ENCODE peak calls at places on chromosomes 2 and 18, in eight cellular contexts. Q is GM12878, Z is tibial nerve, W is neural progenitor cell, E is retinal pigment epithelial cell, T is AG09309, V is choroid plexus epithelial cell, U is uterus. M is an unnamed sample.

GRCh38 chr18:62413189-62413588 is 88.1 kb downstream of the TNFRSF11A start:
- DNase-seq in Q (no peak), U (no peak), Z (no peak), T (no peak), E (no peak), V (no peak), W (no peak), M (no peak)

GRCh38 chr18:13520306-13520705 is 206.1 kb downstream of the FAM210A start:
- DNase-seq in U (no peak), T (no peak), W (no peak), V (no peak), Q (no peak), Z (no peak), E (no peak), M (no peak)

GRCh38 chr2:134917958-134918517 is 584 bp upstream of the CCNT2 start:
- DNase-seq in Z (peak; percentile 77), U (no peak), W (no peak), V (no peak), T (no peak), Q (peak; percentile 80), E (no peak), M (no peak)

GRCh38 chr2:188293601-188294482 is 2.2 kb downstream of the GULP1 start:
- DNase-seq in V (peak; percentile 59), E (no peak), T (no peak), W (peak; percentile 29), U (peak; percentile 85), Q (no peak), Z (peak; percentile 53), M (peak; percentile 77)

GRCh38 chr2:39913648-39914456 is 134.8 kb upstream of the THUMPD2 start:
- DNase-seq in Q (peak; percentile 7), E (peak; percentile 62), T (peak; percentile 67), V (peak; percentile 85), Z (no peak), U (no peak), W (peak; percentile 62), M (no peak)

GRCh38 chr2:161586517-161587167 is 37.6 kb upstream of the SLC4A10 start:
- DNase-seq in Z (no peak), Q (no peak), V (peak; percentile 52), U (no peak), E (no peak), T (peak; percentile 1), W (peak; percentile 29), M (no peak)

GRCh38 chr2:161373939-161374338 is 42.2 kb upstream of the TBR1 start:
- DNase-seq in E (peak; percentile 42), U (no peak), Q (no peak), V (peak; percentile 45), T (peak; percentile 5), Z (no peak), W (no peak), M (no peak)

GRCh38 chr2:63050916-63051794 is 525 bp downstream of the OTX1 start:
- DNase-seq in U (no peak), V (no peak), Q (no peak), Z (no peak), T (no peak), W (peak; percentile 56), E (no peak), M (no peak)

GRCh38 chr18:58668897-58669296 is 2.4 kb upstream of the MALT1 start:
- DNase-seq in U (no peak), V (peak; percentile 44), T (no peak), W (no peak), E (no peak), Q (no peak), Z (no peak), M (no peak)

GRCh38 chr2:19228720-19229119 is 129.7 kb downstream of the OSR1 start:
- DNase-seq in Q (no peak), E (no peak), V (no peak), U (no peak), Z (no peak), W (peak; percentile 83), T (no peak), M (no peak)

GRCh38 chr18:54004828-54005227 is 219.6 kb downstream of the MBD2 start:
- DNase-seq in W (no peak), V (peak; percentile 73), Z (no peak), Q (no peak), U (no peak), E (no peak), T (no peak), M (no peak)

GRCh38 chr2:168749264-168749663 is 53.2 kb upstream of the NOSTRIN start:
- DNase-seq in Z (no peak), V (no peak), E (no peak), W (no peak), Q (no peak), U (no peak), T (no peak), M (no peak)

GRCh38 chr2:224143521-224143920 is 104.4 kb upstream of the SERPINE2 start:
- DNase-seq in U (no peak), Q (no peak), Z (no peak), T (no peak), E (no peak), W (no peak), V (no peak), M (no peak)

GRCh38 chr2:224141304-224141703 is 102.2 kb upstream of the SERPINE2 start:
- DNase-seq in T (no peak), E (no peak), W (no peak), Q (no peak), Z (no peak), U (no peak), V (no peak), M (no peak)

GRCh38 chr2:224146356-224147160 is 107.5 kb upstream of the SERPINE2 start:
- DNase-seq in Q (no peak), W (no peak), U (no peak), Z (no peak), V (no peak), E (no peak), T (no peak), M (no peak)

GRCh38 chr2:224145751-224146355 is 106.8 kb upstream of the SERPINE2 start:
- DNase-seq in Q (no peak), Z (no peak), V (peak; percentile 94), E (no peak), T (peak; percentile 65), U (peak; percentile 17), W (no peak), M (no peak)

GRCh38 chr2:224142397-224143312 is 103.6 kb upstream of the SERPINE2 start:
- DNase-seq in V (peak; percentile 55), U (no peak), W (no peak), Q (no peak), E (no peak), T (peak; percentile 72), Z (no peak), M (no peak)
- TF ChIP-seq CTCF in V (no peak), U (no peak), W (no peak), Q (no peak), E (no peak), T (no peak), Z (no peak), M (no peak)

GRCh38 chr2:26458365-26459042 is 19.4 kb downstream of the OTOF start:
- DNase-seq in Z (no peak), U (no peak), E (no peak), W (no peak), V (no peak), Q (no peak), T (no peak), M (no peak)
- TF ChIP-seq CTCF in Z (no peak), U (no peak), E (no peak), W (no peak), V (peak; percentile 15), Q (no peak), T (no peak), M (no peak)

GRCh38 chr2:3655871-3656761 is 1.9 kb upstream of the ALLC start:
- DNase-seq in Z (no peak), V (no peak), T (no peak), E (no peak), U (no peak), Q (no peak), W (no peak), M (no peak)

GRCh38 chr2:3654464-3655225 is 3.4 kb upstream of the ALLC start:
- DNase-seq in V (no peak), Q (no peak), E (no peak), U (no peak), T (no peak), W (no peak), Z (no peak), M (no peak)

GRCh38 chr2:3657881-3658280 is at the start of gene ALLC:
- DNase-seq in E (no peak), U (no peak), Q (no peak), W (no peak), Z (no peak), V (no peak), T (no peak), M (no peak)

GRCh38 chr2:3659447-3660432 is 1.7 kb downstream of the ALLC start:
- DNase-seq in E (no peak), Q (no peak), W (no peak), V (peak; percentile 51), Z (no peak), T (no peak), U (no peak), M (no peak)

GRCh38 chr2:3656762-3657691 is 973 bp upstream of the ALLC start:
- DNase-seq in W (no peak), E (no peak), Z (no peak), T (no peak), Q (no peak), V (peak; percentile 74), U (no peak), M (no peak)
- TF ChIP-seq CTCF in W (no peak), E (no peak), Z (no peak), T (no peak), Q (no peak), V (no peak), U (no peak), M (no peak)

GRCh38 chr18:56200381-56200831 is 438.0 kb downstream of the TXNL1 start:
- DNase-seq in U (no peak), V (peak; percentile 75), E (no peak), W (no peak), Z (no peak), Q (no peak), T (no peak), M (no peak)

GRCh38 chr18:56197460-56197859 is 440.9 kb downstream of the TXNL1 start:
- DNase-seq in Q (no peak), Z (no peak), W (no peak), E (no peak), V (no peak), U (no peak), T (no peak), M (no peak)

GRCh38 chr18:56199580-56200320 is 438.6 kb downstream of the TXNL1 start:
- DNase-seq in T (no peak), W (no peak), U (no peak), E (no peak), V (no peak), Q (no peak), Z (no peak), M (no peak)

GRCh38 chr18:56204052-56204451 is 434.3 kb downstream of the TXNL1 start:
- DNase-seq in Z (no peak), Q (no peak), W (no peak), E (no peak), U (no peak), V (no peak), T (no peak), M (no peak)

DNA sequence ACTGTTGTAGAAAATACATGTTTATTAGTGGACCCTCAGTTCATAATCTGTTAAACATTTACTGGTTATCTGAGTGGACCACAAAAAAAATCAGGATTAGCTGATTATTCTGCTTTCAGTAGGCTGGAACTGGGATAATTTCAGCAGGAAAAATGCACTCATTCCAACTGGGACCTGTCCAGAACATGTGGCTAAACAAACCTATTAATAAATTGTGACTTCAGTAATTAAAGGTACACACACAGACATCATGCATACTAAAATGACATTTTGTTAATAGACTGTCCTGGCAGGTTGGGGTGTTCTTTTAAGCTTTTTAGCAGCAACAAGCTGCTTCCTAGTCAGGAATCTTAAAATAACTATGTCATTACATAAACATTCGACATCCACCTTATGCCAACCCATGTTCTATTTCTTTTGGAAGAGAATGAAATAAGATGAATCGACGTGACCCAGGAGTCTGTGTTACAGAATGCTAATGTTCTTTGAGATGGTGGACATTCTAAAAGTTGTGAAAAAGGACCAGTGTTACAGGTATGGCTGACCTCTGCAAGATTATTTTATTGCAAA is 435.7 kb downstream of the TXNL1 start:
- DNase-seq in Q (no peak), E (no peak), V (peak; percentile 5), Z (no peak), T (no peak), U (no peak), W (no peak), M (no peak)
- TF ChIP-seq CTCF in Q (no peak), E (no peak), V (no peak), Z (no peak), T (no peak), U (no peak), W (no peak), M (no peak)